ENCODE peak calls at places on chromosomes 11 and 22, in seven cellular contexts. X is transverse colon; A is GM23248; F is ecto neural progenitor cell; Y is iPS-NIHi11; K is CD8-positive, alpha-beta memory T cell; B is NCI-H1092. O is an unnamed sample.

GRCh38 chr11:72781063-72781312 is 12.9 kb downstream of the STARD10 start:
- DNase-seq in Y (peak; percentile 68), K (no peak), A (no peak), X (peak; percentile 66), B (no peak), F (no peak), O (peak; percentile 51)

GRCh38 chr11:104883342-104883741 is 14.9 kb downstream of the CASP12 start:
- DNase-seq in X (no peak), Y (no peak), K (no peak), A (no peak), F (no peak), B (no peak), O (no peak)

GRCh38 chr22:25112538-25113253 is 87.0 kb upstream of the CRYBB3 start:
- DNase-seq in Y (no peak), K (no peak), F (no peak), X (no peak), B (no peak), A (no peak), O (peak; percentile 61)

GRCh38 chr11:45142241-45142885 is 4.1 kb upstream of the PRDM11 start:
- DNase-seq in B (no peak), A (peak; percentile 59), X (no peak), K (no peak), F (no peak), Y (no peak), O (no peak)

GRCh38 chr22:37892566-37893338 is 13.3 kb upstream of the MICALL1 start:
- DNase-seq in A (no peak), F (no peak), K (no peak), X (no peak), Y (no peak), B (no peak), O (peak; percentile 70)

GRCh38 chr11:12952094-12952493 is 57.0 kb upstream of the RASSF10 start:
- DNase-seq in Y (no peak), A (no peak), F (no peak), B (no peak), K (no peak), X (no peak), O (no peak)

GRCh38 chr11:15985863-15986139 is 370.5 kb downstream of the SOX6 start:
- DNase-seq in Y (no peak), A (no peak), X (no peak), K (no peak), B (no peak), F (no peak), O (no peak)

GRCh38 chr11:112229746-112230433 is 3.7 kb downstream of the PTS start:
- DNase-seq in K (no peak), A (peak; percentile 88), F (no peak), B (no peak), X (no peak), Y (no peak), O (no peak)

GRCh38 chr11:132962026-132962425 is 570.3 kb downstream of the OPCML start:
- DNase-seq in A (peak; percentile 90), F (no peak), K (no peak), Y (peak; percentile 40), B (no peak), X (no peak), O (no peak)

GRCh38 chr11:111922803-111923202 is 4.1 kb downstream of the C11orf52 start:
- DNase-seq in B (no peak), F (no peak), X (no peak), K (no peak), Y (no peak), A (peak; percentile 93), O (no peak)

O was measured in left lobe of liver.